ENCODE peak calls at places on chromosomes 13 and 19, in eight cellular contexts. Q is heart left ventricle; L is posterior vena cava; C is iPS-NIHi11; H is CD4-positive, alpha-beta T cell; J is activated CD4-positive, alpha-beta T cell treated with anti-CD3 and anti-CD28 coated beads for 24 hours; M is AG04450; F is neuronal stem cell. K is an unnamed sample.

GRCh38 chr19:30064776-30065494 is 122.9 kb downstream of the URI1 start:
- DNase-seq in C (no peak), F (no peak), M (no peak), H (no peak), Q (no peak), L (peak), J (no peak), K (peak)

GRCh38 chr19:15421726-15422260 is 3.0 kb upstream of the AKAP8L start:
- DNase-seq in L (no peak), H (no peak), Q (peak), C (no peak), F (no peak), M (no peak), J (no peak), K (no peak)

GRCh38 chr19:51783373-51783772 is 11.6 kb upstream of the FPR3 start:
- DNase-seq in H (no peak), L (no peak), J (no peak), F (no peak), C (peak), M (no peak), Q (no peak), K (no peak)

GRCh38 chr13:29845440-29846056 is 4.9 kb downstream of the UBL3 start:
- DNase-seq in Q (no peak), C (no peak), F (no peak), H (no peak), M (no peak), L (no peak), J (no peak), K (no peak)

GRCh38 chr13:84574851-84575250 is 692.6 kb upstream of the SLITRK1 start:
- DNase-seq in H (no peak), L (no peak), C (no peak), Q (no peak), F (no peak), J (no peak), M (no peak), K (no peak)

GRCh38 chr13:99344610-99345208 is 37.5 kb upstream of the GPR183 start:
- DNase-seq in J (no peak), Q (no peak), C (no peak), H (no peak), F (no peak), M (no peak), L (peak), K (no peak)

GRCh38 chr19:18594096-18594823 is 5.7 kb downstream of the REX1BD start:
- DNase-seq in C (peak), J (peak), M (no peak), L (peak), Q (peak), H (peak), F (peak), K (peak)

GRCh38 chr13:114071991-114072390 is 60.4 kb downstream of the RASA3 start:
- DNase-seq in C (no peak), Q (peak), F (no peak), H (no peak), M (no peak), J (no peak), L (peak), K (no peak)

GRCh38 chr13:25352230-25352629 is 19.5 kb upstream of the ATP8A2 start:
- DNase-seq in Q (no peak), H (no peak), F (no peak), J (no peak), L (no peak), C (no peak), M (no peak), K (no peak)

GRCh38 chr13:30388401-30389283 is 33.7 kb upstream of the UBE2L5 start:
- DNase-seq in C (no peak), M (peak), F (no peak), Q (no peak), H (no peak), L (no peak), J (no peak), K (no peak)

GRCh38 chr13:104980571-104980970 is 1554.9 kb downstream of the EFNB2 start:
- DNase-seq in L (no peak), H (no peak), M (no peak), J (no peak), Q (no peak), F (no peak), C (no peak), K (no peak)

GRCh38 chr13:33490461-33491327 is 205.1 kb upstream of the STARD13 start:
- DNase-seq in C (peak), M (no peak), F (peak), Q (no peak), L (peak), J (no peak), H (no peak), K (no peak)

GRCh38 chr19:32104465-32105235 is 240.8 kb upstream of the ZNF507 start:
- DNase-seq in C (no peak), M (no peak), Q (no peak), H (no peak), J (no peak), L (no peak), F (no peak), K (peak)

GRCh38 chr19:49020931-49021895 is 2.9 kb downstream of the CGB3 start:
- DNase-seq in L (no peak), H (no peak), Q (no peak), C (peak), F (no peak), M (no peak), J (no peak), K (no peak)

GRCh38 chr13:98910501-98910951 is 67.3 kb downstream of the DOCK9 start:
- DNase-seq in Q (peak), J (no peak), H (no peak), F (no peak), C (no peak), L (no peak), M (no peak), K (no peak)

GRCh38 chr19:36152061-36152885 is at the start of gene COX7A1:
- DNase-seq in M (no peak), L (peak), C (peak), H (no peak), Q (peak), J (no peak), F (no peak), K (peak)

GRCh38 chr13:60267498-60268202 is 103.9 kb upstream of the DIAPH3 start:
- DNase-seq in C (peak), H (no peak), Q (no peak), L (no peak), J (no peak), F (no peak), M (no peak), K (peak)

GRCh38 chr19:3968556-3969434 is 2.1 kb downstream of the DAPK3 start:
- DNase-seq in Q (peak), H (no peak), L (peak), M (peak), F (peak), J (no peak), C (peak), K (peak)

GRCh38 chr13:85373322-85373721 is 425.9 kb downstream of the SLITRK6 start:
- DNase-seq in J (no peak), Q (no peak), F (no peak), L (no peak), M (no peak), H (no peak), C (no peak), K (no peak)

GRCh38 chr13:110387451-110388140 is 80.5 kb downstream of the COL4A2 start:
- DNase-seq in C (peak), H (no peak), Q (peak), F (no peak), M (no peak), J (no peak), L (peak), K (peak)

GRCh38 chr19:56253737-56254136 is 18.8 kb upstream of the EDDM13 start:
- DNase-seq in L (no peak), C (no peak), M (peak), F (no peak), Q (no peak), H (no peak), J (no peak), K (no peak)

GRCh38 chr13:29479716-29480492 is 115.6 kb downstream of the SLC7A1 start:
- DNase-seq in Q (no peak), C (no peak), J (no peak), M (no peak), F (no peak), H (no peak), L (no peak), K (no peak)